ENCODE peak calls at places on chromosomes 7 and 10, in four cellular contexts. One of them, this sample, is unnamed.

GRCh38 chr7:111413796-111414195 is 148.5 kb downstream of the IMMP2L start:
- DNase-seq in Panc1: no peak
- DNase-seq in left lung: no peak
- DNase-seq in lower lobe of right lung: no peak
- DNase-seq in this sample: no peak

GRCh38 chr7:116524609-116525297 is at the start of gene CAV1:
- DNase-seq in Panc1: peak; percentile 95
- DNase-seq in left lung: peak; percentile 88
- DNase-seq in lower lobe of right lung: peak; percentile 84
- DNase-seq in this sample: peak; percentile 97

GRCh38 chr10:128274938-128275337 is 148.7 kb upstream of the MKI67 start:
- DNase-seq in Panc1: no peak
- DNase-seq in left lung: no peak
- DNase-seq in lower lobe of right lung: no peak
- DNase-seq in this sample: peak; percentile 40

GRCh38 chr7:147423875-147424274 is 1166.7 kb upstream of the C7orf33 start:
- DNase-seq in Panc1: no peak
- DNase-seq in left lung: no peak
- DNase-seq in lower lobe of right lung: no peak
- DNase-seq in this sample: no peak

GRCh38 chr10:33783078-33783477 is 448.6 kb upstream of the NRP1 start:
- DNase-seq in Panc1: no peak
- DNase-seq in left lung: no peak
- DNase-seq in lower lobe of right lung: no peak
- DNase-seq in this sample: no peak

GRCh38 chr10:11403116-11403515 is 208.3 kb downstream of the USP6NL start:
- DNase-seq in Panc1: no peak
- DNase-seq in left lung: no peak
- DNase-seq in lower lobe of right lung: no peak
- DNase-seq in this sample: no peak

GRCh38 chr10:99248824-99249223 is 13.2 kb upstream of the HPSE2 start:
- DNase-seq in Panc1: no peak
- DNase-seq in left lung: no peak
- DNase-seq in lower lobe of right lung: no peak
- DNase-seq in this sample: no peak

GRCh38 chr7:97555845-97556431 is 175.9 kb upstream of the TAC1 start:
- DNase-seq in Panc1: no peak
- DNase-seq in left lung: no peak
- DNase-seq in lower lobe of right lung: no peak
- DNase-seq in this sample: no peak

GRCh38 chr7:12638851-12639467 is 48.5 kb upstream of the ARL4A start:
- DNase-seq in Panc1: no peak
- DNase-seq in left lung: no peak
- DNase-seq in lower lobe of right lung: no peak
- DNase-seq in this sample: no peak

GRCh38 chr7:66307591-66308215 is 102.6 kb downstream of the TPST1 start:
- DNase-seq in Panc1: peak; percentile 22
- DNase-seq in left lung: no peak
- DNase-seq in lower lobe of right lung: no peak
- DNase-seq in this sample: no peak

GRCh38 chr7:38330861-38331709 is 57.6 kb upstream of the TARP start:
- DNase-seq in Panc1: no peak
- DNase-seq in left lung: no peak
- DNase-seq in lower lobe of right lung: no peak
- DNase-seq in this sample: no peak

GRCh38 chr7:16114633-16115032 is 306.7 kb downstream of the CRPPA start:
- DNase-seq in Panc1: peak; percentile 17
- DNase-seq in left lung: no peak
- DNase-seq in lower lobe of right lung: no peak
- DNase-seq in this sample: no peak

GRCh38 chr7:12747687-12748306 is 60.4 kb downstream of the ARL4A start:
- DNase-seq in Panc1: no peak
- DNase-seq in left lung: no peak
- DNase-seq in lower lobe of right lung: no peak
- DNase-seq in this sample: no peak

GRCh38 chr7:80279760-80280159 is 145.1 kb downstream of the GNAI1 start:
- DNase-seq in Panc1: no peak
- DNase-seq in left lung: no peak
- DNase-seq in lower lobe of right lung: no peak
- DNase-seq in this sample: no peak

GRCh38 chr10:24952146-24952700 is at the start of gene PRTFDC1:
- DNase-seq in Panc1: no peak
- DNase-seq in left lung: peak; percentile 79
- DNase-seq in lower lobe of right lung: peak; percentile 51
- DNase-seq in this sample: no peak

GRCh38 chr7:137485818-137486217 is 142.3 kb upstream of the PTN start:
- DNase-seq in Panc1: no peak
- DNase-seq in left lung: no peak
- DNase-seq in lower lobe of right lung: no peak
- DNase-seq in this sample: no peak
- H3K27ac ChIP-seq in Panc1: no peak overlapping the region
- H3K27ac ChIP-seq in left lung: no peak overlapping the region
- H3K27ac ChIP-seq in lower lobe of right lung: no peak overlapping the region
- H3K27ac ChIP-seq in this sample: no peak overlapping the region

GRCh38 chr7:131074043-131074442 is 253.6 kb upstream of the MKLN1 start:
- DNase-seq in Panc1: no peak
- DNase-seq in left lung: no peak
- DNase-seq in lower lobe of right lung: no peak
- DNase-seq in this sample: no peak

GRCh38 chr7:131068604-131069021 is 259.1 kb upstream of the MKLN1 start:
- DNase-seq in Panc1: no peak
- DNase-seq in left lung: no peak
- DNase-seq in lower lobe of right lung: no peak
- DNase-seq in this sample: no peak

GRCh38 chr7:131074585-131074984 is 253.1 kb upstream of the MKLN1 start:
- DNase-seq in Panc1: no peak
- DNase-seq in left lung: no peak
- DNase-seq in lower lobe of right lung: no peak
- DNase-seq in this sample: no peak

GRCh38 chr7:131072505-131073091 is 255.1 kb upstream of the MKLN1 start:
- DNase-seq in Panc1: no peak
- DNase-seq in left lung: no peak
- DNase-seq in lower lobe of right lung: no peak
- DNase-seq in this sample: no peak

DNA sequence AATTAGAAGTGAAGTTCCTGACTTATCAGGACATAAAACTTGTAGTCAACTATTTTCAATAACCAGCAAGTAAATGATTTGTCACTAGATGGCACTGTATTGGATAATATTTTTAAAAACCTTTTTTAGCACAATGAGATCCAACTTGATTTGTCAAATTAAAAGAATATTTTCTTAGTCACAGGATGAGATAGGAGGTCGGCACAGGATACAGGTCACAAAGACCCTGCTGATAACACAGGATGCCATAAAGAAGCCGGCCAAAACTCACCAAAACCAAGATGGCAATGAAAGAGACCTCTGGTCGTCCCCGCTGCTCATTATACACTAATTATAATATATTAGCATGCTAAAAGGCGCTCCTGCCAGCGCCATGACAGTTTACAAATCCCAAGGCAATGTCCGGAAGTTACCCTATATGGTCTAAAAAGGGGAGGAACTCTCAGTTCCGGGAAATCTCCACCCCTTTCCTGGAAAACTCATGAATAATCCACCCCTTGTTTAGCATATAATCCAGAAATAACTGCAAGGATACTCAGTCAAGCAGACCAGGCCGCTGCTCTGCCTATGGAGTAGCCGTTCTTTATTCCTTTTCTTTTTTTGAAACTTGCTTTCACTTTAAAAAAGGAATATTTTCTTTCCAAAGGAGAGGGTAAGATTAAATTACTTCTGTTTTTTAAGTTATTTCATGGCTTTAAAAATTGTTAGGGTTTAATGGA is 255.7 kb upstream of the MKLN1 start:
- DNase-seq in Panc1: no peak
- DNase-seq in left lung: no peak
- DNase-seq in lower lobe of right lung: no peak
- DNase-seq in this sample: no peak
- TF ChIP-seq CTCF in Panc1: peak; percentile 69
- TF ChIP-seq CTCF in left lung: peak; percentile 14
- TF ChIP-seq CTCF in lower lobe of right lung: peak; percentile 38
- TF ChIP-seq CTCF in this sample: peak; percentile 65

DNA sequence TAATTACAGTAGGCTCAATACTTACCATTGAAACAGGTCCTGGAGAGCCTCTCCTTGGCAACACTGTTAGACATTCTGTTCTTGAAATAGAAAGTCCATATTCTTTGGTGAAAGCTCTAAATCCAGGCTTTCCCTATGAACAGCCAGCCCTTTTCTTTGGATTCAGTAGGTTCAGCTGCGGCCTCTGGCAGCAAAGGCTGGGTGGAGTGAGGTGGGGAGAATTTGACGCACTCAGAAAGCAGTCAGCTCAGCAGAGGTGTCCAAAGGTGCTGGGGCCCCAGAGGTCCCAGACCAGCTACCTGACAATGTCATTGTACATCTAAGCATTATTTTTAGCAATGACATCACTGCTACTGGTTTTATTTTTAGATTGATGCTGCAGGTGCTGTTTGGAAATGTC is 146.1 kb downstream of the GRK5 start:
- DNase-seq in Panc1: no peak
- DNase-seq in left lung: no peak
- DNase-seq in lower lobe of right lung: no peak
- DNase-seq in this sample: no peak
- H3K4me1 ChIP-seq in Panc1: no peaks in the 10 kb centered on the region
- H3K4me1 ChIP-seq in left lung: peaks cover 20% of the 10 kb centered on the region
- H3K4me1 ChIP-seq in lower lobe of right lung: peaks cover 40% of the 10 kb centered on the region
- H3K4me1 ChIP-seq in this sample: no peaks in the 10 kb centered on the region

GRCh38 chr10:97573021-97573420 is 442 bp downstream of the ANKRD2 start:
- DNase-seq in Panc1: no peak
- DNase-seq in left lung: no peak
- DNase-seq in lower lobe of right lung: no peak
- DNase-seq in this sample: no peak

GRCh38 chr10:97575101-97575668 is 2.6 kb downstream of the ANKRD2 start:
- DNase-seq in Panc1: no peak
- DNase-seq in left lung: no peak
- DNase-seq in lower lobe of right lung: no peak
- DNase-seq in this sample: no peak

GRCh38 chr10:97572214-97572989 is at the start of gene ANKRD2:
- DNase-seq in Panc1: peak; percentile 53
- DNase-seq in left lung: peak; percentile 85
- DNase-seq in lower lobe of right lung: peak; percentile 81
- DNase-seq in this sample: peak; percentile 76

GRCh38 chr10:97573672-97574071 is 1.1 kb downstream of the ANKRD2 start:
- DNase-seq in Panc1: no peak
- DNase-seq in left lung: no peak
- DNase-seq in lower lobe of right lung: no peak
- DNase-seq in this sample: no peak

GRCh38 chr10:97574374-97575100 is 2.0 kb downstream of the ANKRD2 start:
- DNase-seq in Panc1: peak; percentile 94
- DNase-seq in left lung: no peak
- DNase-seq in lower lobe of right lung: peak; percentile 75
- DNase-seq in this sample: peak; percentile 89
- H3K27ac ChIP-seq in Panc1: peak overlapping the region; percentile 87
- H3K27ac ChIP-seq in left lung: no peak overlapping the region
- H3K27ac ChIP-seq in lower lobe of right lung: peak overlapping the region; percentile 12
- H3K27ac ChIP-seq in this sample: no peak overlapping the region

DNA sequence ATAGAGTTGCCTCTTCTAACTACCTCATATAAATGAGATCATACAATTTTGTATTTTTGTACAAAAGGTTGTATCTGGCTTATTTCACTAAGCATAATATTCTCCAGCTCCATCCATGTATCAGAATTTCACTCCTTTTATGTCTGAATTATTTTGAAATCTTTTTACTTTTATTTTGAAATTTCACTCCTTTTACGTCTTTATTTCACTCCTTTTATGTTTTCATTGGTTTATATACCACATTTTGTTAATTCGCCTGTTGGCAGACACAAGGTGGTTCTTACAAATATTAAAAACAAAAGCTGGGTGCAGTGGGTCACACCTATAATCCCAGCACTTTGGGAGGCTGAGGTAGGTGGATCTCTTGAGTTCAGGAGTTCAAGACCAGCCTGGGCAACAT is 5.8 kb downstream of the EZH2 start:
- DNase-seq in Panc1: no peak
- DNase-seq in left lung: no peak
- DNase-seq in lower lobe of right lung: no peak
- DNase-seq in this sample: no peak
- TF ChIP-seq CTCF in Panc1: no peak
- TF ChIP-seq CTCF in left lung: no peak
- TF ChIP-seq CTCF in lower lobe of right lung: no peak
- TF ChIP-seq CTCF in this sample: no peak

GRCh38 chr10:7408003-7408493 is 2.8 kb downstream of the SFMBT2 start:
- DNase-seq in Panc1: no peak
- DNase-seq in left lung: peak; percentile 82
- DNase-seq in lower lobe of right lung: peak; percentile 72
- DNase-seq in this sample: no peak
- H3K4me1 ChIP-seq in Panc1: no peaks in the 10 kb centered on the region
- H3K4me1 ChIP-seq in left lung: peaks cover 14% of the 10 kb centered on the region
- H3K4me1 ChIP-seq in lower lobe of right lung: peaks cover 41% of the 10 kb centered on the region
- H3K4me1 ChIP-seq in this sample: no peaks in the 10 kb centered on the region

GRCh38 chr10:122657734-122658133 is 41.9 kb downstream of the C10orf120 start:
- DNase-seq in Panc1: no peak
- DNase-seq in left lung: no peak
- DNase-seq in lower lobe of right lung: no peak
- DNase-seq in this sample: no peak
- H3K27ac ChIP-seq in Panc1: no peak overlapping the region
- H3K27ac ChIP-seq in left lung: no peak overlapping the region
- H3K27ac ChIP-seq in lower lobe of right lung: peak overlapping the region; percentile 50
- H3K27ac ChIP-seq in this sample: no peak overlapping the region

GRCh38 chr7:100446040-100446439 is 9.7 kb upstream of the PPP1R35 start:
- DNase-seq in Panc1: no peak
- DNase-seq in left lung: no peak
- DNase-seq in lower lobe of right lung: no peak
- DNase-seq in this sample: no peak
- TF ChIP-seq CTCF in Panc1: no peak
- TF ChIP-seq CTCF in left lung: no peak
- TF ChIP-seq CTCF in lower lobe of right lung: no peak
- TF ChIP-seq CTCF in this sample: peak; percentile 6

GRCh38 chr10:118028619-118029018 is 18.1 kb downstream of the RAB11FIP2 start:
- DNase-seq in Panc1: no peak
- DNase-seq in left lung: no peak
- DNase-seq in lower lobe of right lung: no peak
- DNase-seq in this sample: no peak

GRCh38 chr10:118031351-118032075 is 15.2 kb downstream of the RAB11FIP2 start:
- DNase-seq in Panc1: no peak
- DNase-seq in left lung: no peak
- DNase-seq in lower lobe of right lung: no peak
- DNase-seq in this sample: peak; percentile 44

GRCh38 chr10:118032564-118032963 is 14.2 kb downstream of the RAB11FIP2 start:
- DNase-seq in Panc1: no peak
- DNase-seq in left lung: no peak
- DNase-seq in lower lobe of right lung: no peak
- DNase-seq in this sample: no peak

GRCh38 chr10:118026936-118027335 is 19.8 kb downstream of the RAB11FIP2 start:
- DNase-seq in Panc1: no peak
- DNase-seq in left lung: no peak
- DNase-seq in lower lobe of right lung: no peak
- DNase-seq in this sample: no peak

GRCh38 chr10:118027397-118027796 is 19.3 kb downstream of the RAB11FIP2 start:
- DNase-seq in Panc1: no peak
- DNase-seq in left lung: peak; percentile 20
- DNase-seq in lower lobe of right lung: no peak
- DNase-seq in this sample: no peak
- H3K4me1 ChIP-seq in Panc1: no peaks in the 10 kb centered on the region
- H3K4me1 ChIP-seq in left lung: no peaks in the 10 kb centered on the region
- H3K4me1 ChIP-seq in lower lobe of right lung: no peaks in the 10 kb centered on the region
- H3K4me1 ChIP-seq in this sample: peaks cover 12% of the 10 kb centered on the region

GRCh38 chr10:102660891-102661613 is 16.8 kb downstream of the TRIM8 start:
- DNase-seq in Panc1: no peak
- DNase-seq in left lung: peak; percentile 88
- DNase-seq in lower lobe of right lung: peak; percentile 80
- DNase-seq in this sample: no peak
- H3K27ac ChIP-seq in Panc1: no peak overlapping the region
- H3K27ac ChIP-seq in left lung: peak overlapping the region; percentile 50
- H3K27ac ChIP-seq in lower lobe of right lung: peak overlapping the region; percentile 74
- H3K27ac ChIP-seq in this sample: no peak overlapping the region

This sample was measured in foreskin keratinocyte.